ENCODE peak calls at places on chromosomes 6 and 20, in nine cellular contexts. One of them, this sample, is unnamed.

GRCh38 chr6:153804755-153805330 is 234.2 kb upstream of the OPRM1 start:
- DNase-seq in type B pancreatic cell: no peak
- DNase-seq in small intestine: no peak
- DNase-seq in RPMI8226: no peak
- DNase-seq in mucosa of gallbladder: no peak
- DNase-seq in stimulated activated CD4-positive, alpha-beta T cell treated with anti-CD3 and anti-CD28 coated beads, Interleukin-2, amount 100 ng/mL, for 48 hours: no peak
- DNase-seq in GM13976: no peak
- DNase-seq in glutamatergic neuron: no peak
- DNase-seq in activated effector memory CD4-positive, alpha-beta T cell treated with anti-CD3 and anti-CD28 coated beads, Interleukin-2, amount 50 U/mL, for 16 hours: no peak
- DNase-seq in this sample: no peak

GRCh38 chr6:31836676-31837611 is 9.4 kb downstream of the HSPA1B start:
- DNase-seq in stimulated activated CD4-positive, alpha-beta T cell treated with anti-CD3 and anti-CD28 coated beads, Interleukin-2, amount 100 ng/mL, for 48 hours: no peak
- DNase-seq in mucosa of gallbladder: no peak
- DNase-seq in activated effector memory CD4-positive, alpha-beta T cell treated with anti-CD3 and anti-CD28 coated beads, Interleukin-2, amount 50 U/mL, for 16 hours: no peak
- DNase-seq in small intestine: peak
- DNase-seq in GM13976: no peak
- DNase-seq in glutamatergic neuron: no peak
- DNase-seq in type B pancreatic cell: no peak
- DNase-seq in RPMI8226: peak
- DNase-seq in this sample: no peak

GRCh38 chr6:70411542-70411941 is 1.8 kb upstream of the FAM135A start:
- DNase-seq in RPMI8226: no peak
- DNase-seq in type B pancreatic cell: no peak
- DNase-seq in GM13976: no peak
- DNase-seq in stimulated activated CD4-positive, alpha-beta T cell treated with anti-CD3 and anti-CD28 coated beads, Interleukin-2, amount 100 ng/mL, for 48 hours: no peak
- DNase-seq in glutamatergic neuron: no peak
- DNase-seq in mucosa of gallbladder: no peak
- DNase-seq in small intestine: peak
- DNase-seq in activated effector memory CD4-positive, alpha-beta T cell treated with anti-CD3 and anti-CD28 coated beads, Interleukin-2, amount 50 U/mL, for 16 hours: no peak
- DNase-seq in this sample: no peak

GRCh38 chr20:10077081-10077471 is 42.3 kb downstream of the ANKEF1 start:
- DNase-seq in stimulated activated CD4-positive, alpha-beta T cell treated with anti-CD3 and anti-CD28 coated beads, Interleukin-2, amount 100 ng/mL, for 48 hours: no peak
- DNase-seq in RPMI8226: peak
- DNase-seq in glutamatergic neuron: no peak
- DNase-seq in GM13976: no peak
- DNase-seq in activated effector memory CD4-positive, alpha-beta T cell treated with anti-CD3 and anti-CD28 coated beads, Interleukin-2, amount 50 U/mL, for 16 hours: peak
- DNase-seq in mucosa of gallbladder: no peak
- DNase-seq in type B pancreatic cell: no peak
- DNase-seq in small intestine: no peak
- DNase-seq in this sample: no peak

GRCh38 chr6:56984374-56984773 is 29.5 kb downstream of the BEND6 start:
- DNase-seq in activated effector memory CD4-positive, alpha-beta T cell treated with anti-CD3 and anti-CD28 coated beads, Interleukin-2, amount 50 U/mL, for 16 hours: no peak
- DNase-seq in GM13976: no peak
- DNase-seq in small intestine: no peak
- DNase-seq in stimulated activated CD4-positive, alpha-beta T cell treated with anti-CD3 and anti-CD28 coated beads, Interleukin-2, amount 100 ng/mL, for 48 hours: no peak
- DNase-seq in mucosa of gallbladder: no peak
- DNase-seq in glutamatergic neuron: no peak
- DNase-seq in RPMI8226: no peak
- DNase-seq in type B pancreatic cell: no peak
- DNase-seq in this sample: no peak

GRCh38 chr6:118902731-118903130 is 8.8 kb downstream of the ASF1A start:
- DNase-seq in activated effector memory CD4-positive, alpha-beta T cell treated with anti-CD3 and anti-CD28 coated beads, Interleukin-2, amount 50 U/mL, for 16 hours: no peak
- DNase-seq in glutamatergic neuron: no peak
- DNase-seq in RPMI8226: no peak
- DNase-seq in GM13976: no peak
- DNase-seq in stimulated activated CD4-positive, alpha-beta T cell treated with anti-CD3 and anti-CD28 coated beads, Interleukin-2, amount 100 ng/mL, for 48 hours: no peak
- DNase-seq in type B pancreatic cell: no peak
- DNase-seq in mucosa of gallbladder: no peak
- DNase-seq in small intestine: no peak
- DNase-seq in this sample: no peak

GRCh38 chr6:49202923-49203322 is 260.1 kb downstream of the MMUT start:
- DNase-seq in small intestine: no peak
- DNase-seq in type B pancreatic cell: no peak
- DNase-seq in GM13976: no peak
- DNase-seq in mucosa of gallbladder: no peak
- DNase-seq in glutamatergic neuron: no peak
- DNase-seq in RPMI8226: no peak
- DNase-seq in activated effector memory CD4-positive, alpha-beta T cell treated with anti-CD3 and anti-CD28 coated beads, Interleukin-2, amount 50 U/mL, for 16 hours: no peak
- DNase-seq in stimulated activated CD4-positive, alpha-beta T cell treated with anti-CD3 and anti-CD28 coated beads, Interleukin-2, amount 100 ng/mL, for 48 hours: no peak
- DNase-seq in this sample: no peak

GRCh38 chr6:74735304-74735703 is 470.5 kb downstream of the COL12A1 start:
- DNase-seq in small intestine: no peak
- DNase-seq in stimulated activated CD4-positive, alpha-beta T cell treated with anti-CD3 and anti-CD28 coated beads, Interleukin-2, amount 100 ng/mL, for 48 hours: no peak
- DNase-seq in mucosa of gallbladder: no peak
- DNase-seq in glutamatergic neuron: no peak
- DNase-seq in type B pancreatic cell: no peak
- DNase-seq in activated effector memory CD4-positive, alpha-beta T cell treated with anti-CD3 and anti-CD28 coated beads, Interleukin-2, amount 50 U/mL, for 16 hours: no peak
- DNase-seq in GM13976: no peak
- DNase-seq in RPMI8226: no peak
- DNase-seq in this sample: no peak

GRCh38 chr6:54274383-54274782 is 33.9 kb upstream of the TINAG start:
- DNase-seq in activated effector memory CD4-positive, alpha-beta T cell treated with anti-CD3 and anti-CD28 coated beads, Interleukin-2, amount 50 U/mL, for 16 hours: no peak
- DNase-seq in RPMI8226: no peak
- DNase-seq in stimulated activated CD4-positive, alpha-beta T cell treated with anti-CD3 and anti-CD28 coated beads, Interleukin-2, amount 100 ng/mL, for 48 hours: no peak
- DNase-seq in small intestine: no peak
- DNase-seq in GM13976: no peak
- DNase-seq in glutamatergic neuron: no peak
- DNase-seq in type B pancreatic cell: no peak
- DNase-seq in mucosa of gallbladder: no peak
- DNase-seq in this sample: no peak

GRCh38 chr6:76861403-76861802 is 601.9 kb downstream of the HTR1B start:
- DNase-seq in GM13976: no peak
- DNase-seq in stimulated activated CD4-positive, alpha-beta T cell treated with anti-CD3 and anti-CD28 coated beads, Interleukin-2, amount 100 ng/mL, for 48 hours: no peak
- DNase-seq in small intestine: no peak
- DNase-seq in activated effector memory CD4-positive, alpha-beta T cell treated with anti-CD3 and anti-CD28 coated beads, Interleukin-2, amount 50 U/mL, for 16 hours: no peak
- DNase-seq in glutamatergic neuron: peak
- DNase-seq in type B pancreatic cell: no peak
- DNase-seq in RPMI8226: peak
- DNase-seq in mucosa of gallbladder: no peak
- DNase-seq in this sample: no peak

GRCh38 chr20:1631309-1632227 is 11.8 kb upstream of the SIRPB1 start:
- DNase-seq in RPMI8226: no peak
- DNase-seq in glutamatergic neuron: no peak
- DNase-seq in GM13976: no peak
- DNase-seq in small intestine: no peak
- DNase-seq in mucosa of gallbladder: no peak
- DNase-seq in type B pancreatic cell: no peak
- DNase-seq in activated effector memory CD4-positive, alpha-beta T cell treated with anti-CD3 and anti-CD28 coated beads, Interleukin-2, amount 50 U/mL, for 16 hours: no peak
- DNase-seq in stimulated activated CD4-positive, alpha-beta T cell treated with anti-CD3 and anti-CD28 coated beads, Interleukin-2, amount 100 ng/mL, for 48 hours: no peak
- DNase-seq in this sample: no peak

GRCh38 chr20:21548390-21549035 is 34.6 kb upstream of the NKX2-2 start:
- DNase-seq in mucosa of gallbladder: no peak
- DNase-seq in type B pancreatic cell: peak
- DNase-seq in small intestine: no peak
- DNase-seq in activated effector memory CD4-positive, alpha-beta T cell treated with anti-CD3 and anti-CD28 coated beads, Interleukin-2, amount 50 U/mL, for 16 hours: peak
- DNase-seq in stimulated activated CD4-positive, alpha-beta T cell treated with anti-CD3 and anti-CD28 coated beads, Interleukin-2, amount 100 ng/mL, for 48 hours: no peak
- DNase-seq in RPMI8226: peak
- DNase-seq in GM13976: peak
- DNase-seq in glutamatergic neuron: no peak
- DNase-seq in this sample: no peak